ENCODE peak calls at places on chromosome 2, in six cellular contexts. One of them, this sample, is unnamed.
A peak's percentile ranks its signal among the peaks of the same experiment; 100 is the strongest.

GRCh38 chr2:120220756-120221155 is 2.4 kb downstream of the TMEM185B start:
- DNase-seq in IMR-90: no peak
- DNase-seq in mesenchymal stem cell: no peak
- DNase-seq in neuronal stem cell: no peak
- DNase-seq in H1: no peak
- DNase-seq in H9: no peak
- DNase-seq in this sample: no peak

GRCh38 chr2:86123328-86123727 is 17.3 kb downstream of the PTCD3 start:
- DNase-seq in IMR-90: no peak
- DNase-seq in mesenchymal stem cell: no peak
- DNase-seq in neuronal stem cell: no peak
- DNase-seq in H1: no peak
- DNase-seq in H9: no peak
- DNase-seq in this sample: no peak

GRCh38 chr2:26846881-26847662 is 860 bp upstream of the DPYSL5 start:
- DNase-seq in IMR-90: no peak
- DNase-seq in mesenchymal stem cell: no peak
- DNase-seq in neuronal stem cell: peak; percentile 41
- DNase-seq in H1: no peak
- DNase-seq in H9: no peak
- DNase-seq in this sample: no peak

GRCh38 chr2:44715671-44716077 is 225.8 kb upstream of the SIX3 start:
- DNase-seq in IMR-90: peak; percentile 27
- DNase-seq in mesenchymal stem cell: peak; percentile 43
- DNase-seq in neuronal stem cell: peak; percentile 23
- DNase-seq in H1: no peak
- DNase-seq in H9: peak; percentile 50
- DNase-seq in this sample: peak; percentile 38

GRCh38 chr2:68994864-68995263 is 18.1 kb upstream of the ANTXR1 start:
- DNase-seq in IMR-90: peak; percentile 33
- DNase-seq in mesenchymal stem cell: no peak
- DNase-seq in neuronal stem cell: no peak
- DNase-seq in H1: no peak
- DNase-seq in H9: no peak
- DNase-seq in this sample: peak; percentile 72

GRCh38 chr2:6074303-6074702 is 382.1 kb downstream of the SOX11 start:
- DNase-seq in IMR-90: peak; percentile 2
- DNase-seq in mesenchymal stem cell: no peak
- DNase-seq in neuronal stem cell: peak; percentile 41
- DNase-seq in H1: no peak
- DNase-seq in H9: no peak
- DNase-seq in this sample: no peak

GRCh38 chr2:232928564-232929302 is 58.7 kb downstream of the SNORC start:
- DNase-seq in IMR-90: no peak
- DNase-seq in mesenchymal stem cell: no peak
- DNase-seq in neuronal stem cell: peak; percentile 33
- DNase-seq in H1: peak; percentile 80
- DNase-seq in H9: peak; percentile 56
- DNase-seq in this sample: no peak

GRCh38 chr2:28117104-28117596 is 226.6 kb downstream of the BABAM2 start:
- DNase-seq in IMR-90: no peak
- DNase-seq in mesenchymal stem cell: no peak
- DNase-seq in neuronal stem cell: no peak
- DNase-seq in H1: no peak
- DNase-seq in H9: no peak
- DNase-seq in this sample: no peak

GRCh38 chr2:20093263-20094141 is 42.1 kb upstream of the LAPTM4A start:
- DNase-seq in IMR-90: peak; percentile 82
- DNase-seq in mesenchymal stem cell: peak; percentile 80
- DNase-seq in neuronal stem cell: no peak
- DNase-seq in H1: peak; percentile 59
- DNase-seq in H9: peak; percentile 78
- DNase-seq in this sample: peak; percentile 75

GRCh38 chr2:28274911-28275685 is 117.6 kb upstream of the FOSL2 start:
- DNase-seq in IMR-90: peak; percentile 98
- DNase-seq in mesenchymal stem cell: peak; percentile 99
- DNase-seq in neuronal stem cell: no peak
- DNase-seq in H1: no peak
- DNase-seq in H9: peak; percentile 47
- DNase-seq in this sample: peak; percentile 43

GRCh38 chr2:192230864-192231453 is 36.2 kb upstream of the TMEFF2 start:
- DNase-seq in IMR-90: no peak
- DNase-seq in mesenchymal stem cell: no peak
- DNase-seq in neuronal stem cell: no peak
- DNase-seq in H1: no peak
- DNase-seq in H9: no peak
- DNase-seq in this sample: peak; percentile 84

GRCh38 chr2:123179526-123179925 is 845.6 kb upstream of the CNTNAP5 start:
- DNase-seq in IMR-90: no peak
- DNase-seq in mesenchymal stem cell: no peak
- DNase-seq in neuronal stem cell: peak; percentile 1
- DNase-seq in H1: no peak
- DNase-seq in H9: no peak
- DNase-seq in this sample: no peak

GRCh38 chr2:69452687-69453086 is 15.5 kb upstream of the NFU1 start:
- DNase-seq in IMR-90: no peak
- DNase-seq in mesenchymal stem cell: no peak
- DNase-seq in neuronal stem cell: no peak
- DNase-seq in H1: no peak
- DNase-seq in H9: no peak
- DNase-seq in this sample: no peak

GRCh38 chr2:9793918-9794717 is 49.2 kb upstream of the TAF1B start:
- DNase-seq in IMR-90: no peak
- DNase-seq in mesenchymal stem cell: no peak
- DNase-seq in neuronal stem cell: no peak
- DNase-seq in H1: no peak
- DNase-seq in H9: no peak
- DNase-seq in this sample: no peak
- H3K14ac ChIP-seq in IMR-90: no peak overlapping the region
- H3K14ac ChIP-seq in mesenchymal stem cell: no peak overlapping the region
- H3K14ac ChIP-seq in neuronal stem cell: no peak overlapping the region
- H3K14ac ChIP-seq in H1: no peak overlapping the region
- H3K14ac ChIP-seq in H9: no peak overlapping the region
- H3K14ac ChIP-seq in this sample: no peak overlapping the region

DNA sequence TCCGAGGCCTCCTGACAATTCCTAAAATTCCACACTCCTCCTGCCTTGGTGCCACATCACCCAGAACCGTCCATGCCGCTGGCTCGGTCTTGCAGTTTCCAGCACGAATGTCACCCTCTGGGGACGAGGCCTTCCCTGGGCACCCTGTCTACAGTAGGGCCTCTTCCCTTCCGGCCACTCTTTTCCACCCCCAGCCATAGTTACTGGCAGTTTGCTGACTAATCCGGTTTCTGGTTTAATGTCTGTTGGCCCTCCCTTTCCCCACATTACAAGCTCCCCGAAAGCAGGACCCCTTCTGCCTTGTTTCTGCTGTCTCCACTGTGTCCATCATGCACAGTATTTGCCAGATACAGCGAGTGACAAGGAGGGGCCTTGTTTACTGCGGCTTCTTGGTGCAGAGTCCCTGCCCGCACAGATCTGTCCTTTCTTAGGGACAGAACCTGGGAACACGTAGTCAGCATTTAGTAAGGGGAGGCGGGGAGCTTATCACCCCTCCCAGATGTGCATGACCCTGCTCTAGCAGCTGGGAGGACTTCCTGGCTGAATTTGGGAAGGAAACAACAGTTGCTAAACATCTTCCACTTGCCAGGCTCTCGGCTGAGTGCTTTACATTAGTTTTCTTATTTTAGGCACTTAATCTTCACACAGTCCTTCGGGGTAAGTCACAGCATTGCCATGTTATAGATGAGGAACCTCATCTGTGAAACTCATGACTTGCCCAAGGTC is 23.6 kb upstream of the CATIP start:
- DNase-seq in IMR-90: no peak
- DNase-seq in mesenchymal stem cell: peak; percentile 36
- DNase-seq in neuronal stem cell: no peak
- DNase-seq in H1: no peak
- DNase-seq in H9: no peak
- DNase-seq in this sample: no peak
- H3K14ac ChIP-seq in IMR-90: peak overlapping the region; percentile 70
- H3K14ac ChIP-seq in mesenchymal stem cell: no peak overlapping the region
- H3K14ac ChIP-seq in neuronal stem cell: peak overlapping the region; percentile 4
- H3K14ac ChIP-seq in H1: no peak overlapping the region
- H3K14ac ChIP-seq in H9: peak overlapping the region; percentile 6
- H3K14ac ChIP-seq in this sample: no peak overlapping the region

DNA sequence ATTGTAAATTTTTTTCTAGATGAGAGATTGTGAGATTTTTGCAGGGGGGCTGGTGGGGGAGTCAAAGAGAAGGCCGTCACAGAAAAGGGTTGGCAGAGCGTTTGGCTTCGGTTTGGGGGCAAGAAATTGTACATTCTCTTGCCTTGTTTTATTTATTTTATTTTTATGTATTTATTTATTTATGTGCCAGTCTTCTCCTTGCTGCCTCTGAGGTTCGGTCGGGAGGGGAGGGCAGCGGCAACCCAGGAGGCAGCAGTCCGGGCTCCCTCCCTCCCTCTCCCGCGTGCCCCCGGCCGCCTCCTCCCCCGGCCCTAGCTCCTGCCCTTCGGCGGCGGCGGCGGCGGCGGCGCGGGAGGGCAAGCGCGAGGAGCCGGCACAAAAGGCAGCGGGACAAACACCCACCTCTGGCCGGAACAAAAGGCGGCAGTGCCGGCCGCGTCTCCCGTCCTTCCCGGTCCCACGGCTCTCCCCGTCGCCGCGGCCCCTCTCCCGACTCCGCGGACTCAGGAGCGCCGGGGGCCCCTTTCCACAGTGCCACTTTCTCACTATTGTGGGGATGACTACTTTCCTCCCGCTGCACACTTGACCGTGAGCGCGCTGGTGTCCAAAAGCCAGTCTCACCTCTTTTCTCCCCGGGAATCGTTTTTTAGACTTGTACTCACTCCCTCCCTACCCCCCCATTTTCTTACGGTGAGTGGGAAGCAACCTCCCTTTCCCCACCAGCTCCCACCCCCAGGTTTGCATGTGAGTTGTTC is 1.2 kb downstream of the BCL11A start:
- DNase-seq in IMR-90: no peak
- DNase-seq in mesenchymal stem cell: peak; percentile 20
- DNase-seq in neuronal stem cell: no peak
- DNase-seq in H1: peak; percentile 68
- DNase-seq in H9: peak; percentile 36
- DNase-seq in this sample: peak; percentile 23
- H3K14ac ChIP-seq in IMR-90: no peak overlapping the region
- H3K14ac ChIP-seq in mesenchymal stem cell: no peak overlapping the region
- H3K14ac ChIP-seq in neuronal stem cell: no peak overlapping the region
- H3K14ac ChIP-seq in H1: no peak overlapping the region
- H3K14ac ChIP-seq in H9: peak overlapping the region; percentile 84
- H3K14ac ChIP-seq in this sample: peak overlapping the region; percentile 81

DNA sequence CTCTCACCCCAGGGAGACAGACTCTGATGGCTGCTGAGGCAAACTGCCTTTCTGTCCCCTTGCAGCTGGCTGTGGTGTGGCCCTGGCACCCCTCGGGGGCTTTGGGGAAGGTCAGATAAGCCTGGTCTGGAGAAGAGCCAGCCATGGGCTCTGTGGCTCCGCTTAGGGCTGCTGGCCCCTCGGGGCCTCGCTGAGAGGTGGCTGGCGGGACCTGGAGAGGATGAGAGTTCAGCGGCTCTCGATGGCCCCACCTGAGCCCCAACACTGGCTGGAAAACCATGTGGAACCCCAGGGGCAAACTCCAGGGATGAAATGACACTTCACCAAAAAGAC is 56.1 kb upstream of the ASAP2 start:
- DNase-seq in IMR-90: no peak
- DNase-seq in mesenchymal stem cell: no peak
- DNase-seq in neuronal stem cell: no peak
- DNase-seq in H1: no peak
- DNase-seq in H9: no peak
- DNase-seq in this sample: no peak
- H3K14ac ChIP-seq in IMR-90: no peak overlapping the region
- H3K14ac ChIP-seq in mesenchymal stem cell: no peak overlapping the region
- H3K14ac ChIP-seq in neuronal stem cell: no peak overlapping the region
- H3K14ac ChIP-seq in H1: no peak overlapping the region
- H3K14ac ChIP-seq in H9: no peak overlapping the region
- H3K14ac ChIP-seq in this sample: no peak overlapping the region

GRCh38 chr2:202149953-202150352 is 76.9 kb downstream of the KIAA2012 start:
- DNase-seq in IMR-90: no peak
- DNase-seq in mesenchymal stem cell: no peak
- DNase-seq in neuronal stem cell: no peak
- DNase-seq in H1: no peak
- DNase-seq in H9: no peak
- DNase-seq in this sample: no peak

GRCh38 chr2:202154613-202155281 is 81.7 kb downstream of the KIAA2012 start:
- DNase-seq in IMR-90: peak; percentile 73
- DNase-seq in mesenchymal stem cell: no peak
- DNase-seq in neuronal stem cell: no peak
- DNase-seq in H1: no peak
- DNase-seq in H9: no peak
- DNase-seq in this sample: no peak

GRCh38 chr2:202148515-202149154 is 75.6 kb downstream of the KIAA2012 start:
- DNase-seq in IMR-90: no peak
- DNase-seq in mesenchymal stem cell: no peak
- DNase-seq in neuronal stem cell: no peak
- DNase-seq in H1: no peak
- DNase-seq in H9: peak; percentile 35
- DNase-seq in this sample: no peak

GRCh38 chr2:202149155-202149762 is 76.2 kb downstream of the KIAA2012 start:
- DNase-seq in IMR-90: peak; percentile 57
- DNase-seq in mesenchymal stem cell: no peak
- DNase-seq in neuronal stem cell: peak; percentile 80
- DNase-seq in H1: peak; percentile 68
- DNase-seq in H9: peak; percentile 55
- DNase-seq in this sample: no peak

DNA sequence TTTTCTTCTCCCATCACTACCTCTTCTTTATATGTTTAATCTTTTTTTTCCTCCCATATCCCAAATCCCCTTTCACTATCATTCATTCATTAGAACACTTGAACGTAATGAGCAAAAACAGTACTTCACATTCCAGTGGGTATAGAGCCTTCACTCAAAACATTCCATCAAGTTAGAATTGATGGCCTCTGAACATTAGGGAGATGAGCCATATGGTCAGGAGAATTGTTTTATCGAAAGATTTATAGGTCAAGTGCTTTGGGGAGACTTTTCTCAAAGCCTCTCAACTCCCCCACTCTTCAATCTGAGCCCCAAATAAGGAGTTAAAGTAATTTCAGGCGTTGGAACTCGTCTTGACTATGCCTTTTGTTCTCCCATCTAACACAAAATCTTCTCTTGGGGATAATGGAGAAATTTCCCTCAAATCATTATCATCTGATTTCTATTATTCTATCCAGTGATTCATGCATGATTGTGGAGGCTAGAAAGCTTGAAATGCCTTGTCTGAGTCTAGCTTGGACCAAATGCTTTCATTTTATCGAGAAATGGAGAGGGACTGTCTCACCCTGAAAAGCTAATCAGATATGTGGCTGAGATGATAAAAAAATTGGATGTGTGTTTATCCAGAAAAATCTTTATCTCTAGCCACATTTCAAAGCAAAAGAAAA is 79.2 kb downstream of the KIAA2012 start:
- DNase-seq in IMR-90: peak; percentile 67
- DNase-seq in mesenchymal stem cell: no peak
- DNase-seq in neuronal stem cell: no peak
- DNase-seq in H1: no peak
- DNase-seq in H9: no peak
- DNase-seq in this sample: no peak
- H3K14ac ChIP-seq in IMR-90: peak overlapping the region; percentile 13
- H3K14ac ChIP-seq in mesenchymal stem cell: no peak overlapping the region
- H3K14ac ChIP-seq in neuronal stem cell: no peak overlapping the region
- H3K14ac ChIP-seq in H1: no peak overlapping the region
- H3K14ac ChIP-seq in H9: no peak overlapping the region
- H3K14ac ChIP-seq in this sample: no peak overlapping the region